ENCODE peak calls at places on chromosomes 6 and 20, in eight cellular contexts. N is HFF-Myc, E is fibroblast of villous mesenchyme, C is breast epithelium, V is choroid plexus epithelial cell, D is left lung, K is fibroblast of the aortic adventitia, W is K562. G is an unnamed sample.
A peak's percentile ranks its signal among the peaks of the same experiment; 100 is the strongest.

GRCh38 chr6:37940074-37940847 is 120.7 kb downstream of the ZFAND3 start:
- DNase-seq in N (peak; percentile 35), E (peak; percentile 65), C (no peak), V (peak; percentile 90), D (no peak), K (peak; percentile 61), W (no peak), G (peak; percentile 55)

GRCh38 chr6:155066371-155066770 is 71.3 kb downstream of the TIAM2 start:
- DNase-seq in N (peak; percentile 35), E (peak; percentile 55), C (no peak), V (peak; percentile 45), D (no peak), K (peak; percentile 77), W (no peak), G (no peak)

GRCh38 chr6:166996406-166996805 is 2.8 kb upstream of the CEP43 start:
- DNase-seq in N (no peak), E (peak; percentile 51), C (no peak), V (peak; percentile 87), D (no peak), K (no peak), W (no peak), G (peak; percentile 34)

GRCh38 chr6:109769213-109769612 is 78.1 kb downstream of the FIG4 start:
- DNase-seq in N (no peak), E (no peak), C (no peak), V (no peak), D (no peak), K (no peak), W (no peak), G (no peak)

GRCh38 chr6:96116674-96117073 is 100.9 kb downstream of the FUT9 start:
- DNase-seq in N (no peak), E (no peak), C (no peak), V (no peak), D (no peak), K (no peak), W (peak; percentile 4), G (no peak)

GRCh38 chr6:155770856-155771255 is 315.2 kb upstream of the NOX3 start:
- DNase-seq in N (no peak), E (no peak), C (no peak), V (no peak), D (no peak), K (no peak), W (no peak), G (no peak)

GRCh38 chr6:139135578-139136545 is 982 bp downstream of the HECA start:
- DNase-seq in N (no peak), E (peak; percentile 38), C (no peak), V (peak; percentile 32), D (peak; percentile 82), K (peak; percentile 49), W (peak; percentile 60), G (no peak)

GRCh38 chr6:73042892-73043291 is 182.4 kb downstream of the KHDC1L start:
- DNase-seq in N (no peak), E (no peak), C (no peak), V (no peak), D (no peak), K (peak; percentile 27), W (no peak), G (no peak)

GRCh38 chr6:34817337-34817910 is 25.5 kb downstream of the BLTP3A start:
- DNase-seq in N (no peak), E (no peak), C (no peak), V (no peak), D (no peak), K (no peak), W (no peak), G (no peak)

GRCh38 chr20:1702288-1702687 is 44.7 kb upstream of the SIRPG start:
- DNase-seq in N (no peak), E (no peak), C (no peak), V (peak; percentile 6), D (no peak), K (no peak), W (no peak), G (no peak)

GRCh38 chr6:161303628-161304340 is 29.9 kb upstream of the AGPAT4 start:
- DNase-seq in N (no peak), E (no peak), C (no peak), V (peak; percentile 60), D (no peak), K (peak; percentile 54), W (no peak), G (no peak)

GRCh38 chr6:42278131-42278853 is 60.6 kb upstream of the MRPS10 start:
- DNase-seq in N (no peak), E (no peak), C (no peak), V (no peak), D (no peak), K (no peak), W (no peak), G (no peak)

DNA sequence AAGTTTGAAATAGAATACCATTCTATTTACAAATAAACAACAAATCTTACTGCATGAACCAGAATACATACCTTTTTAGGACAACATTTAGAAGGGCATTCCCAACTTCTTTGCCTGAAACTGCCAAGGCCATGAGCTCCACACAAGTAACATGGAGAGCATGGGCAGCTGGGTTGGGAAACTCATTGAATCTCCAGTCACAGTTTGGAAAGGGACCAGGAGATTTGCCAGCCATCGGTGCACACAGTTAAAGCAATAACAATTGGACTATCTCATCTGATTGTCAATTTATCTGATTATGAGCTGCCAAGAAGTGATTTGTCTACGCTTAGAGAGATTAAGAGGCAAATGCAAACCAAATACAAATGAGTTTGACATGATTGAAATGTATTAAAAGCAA is 19.9 kb downstream of the ARG1 start:
- DNase-seq in N (no peak), E (no peak), C (no peak), V (no peak), D (no peak), K (no peak), W (no peak), G (no peak)
- H3K4me3 ChIP-seq in N (no peak overlapping the region), E (no peak overlapping the region), C (no peak overlapping the region), V (no peak overlapping the region), D (no peak overlapping the region), K (no peak overlapping the region), W (no peak overlapping the region), G (no peak overlapping the region)

GRCh38 chr6:63574554-63574900 is 2.2 kb downstream of the LOC128125822 start:
- DNase-seq in N (no peak), E (no peak), C (no peak), V (no peak), D (no peak), K (no peak), W (no peak), G (no peak)
- TF ChIP-seq CTCF in N (no peak), E (no peak), C (no peak), V (no peak), D (peak; percentile 1), K (no peak), W (no peak), G (no peak)

GRCh38 chr6:33276581-33276863 is 401 bp upstream of the B3GALT4 start:
- DNase-seq in N (no peak), E (no peak), C (no peak), V (no peak), D (no peak), K (no peak), W (no peak), G (no peak)
- H3K4me3 ChIP-seq in N (peak overlapping the region; percentile 87), E (peak overlapping the region; percentile 68), C (peak overlapping the region; percentile 78), V (peak overlapping the region; percentile 70), D (peak overlapping the region; percentile 72), K (peak overlapping the region; percentile 53), W (peak overlapping the region; percentile 93), G (peak overlapping the region; percentile 52)

GRCh38 chr20:17571967-17572638 is 2.2 kb downstream of the DSTN start:
- DNase-seq in N (no peak), E (no peak), C (no peak), V (no peak), D (no peak), K (no peak), W (no peak), G (no peak)

GRCh38 chr20:17569616-17570346 is at the start of gene DSTN:
- DNase-seq in N (peak; percentile 69), E (peak; percentile 96), C (peak; percentile 94), V (peak; percentile 95), D (peak; percentile 94), K (peak; percentile 89), W (peak; percentile 89), G (peak; percentile 82)

GRCh38 chr20:17571153-17571527 is 1.3 kb downstream of the DSTN start:
- DNase-seq in N (no peak), E (peak; percentile 47), C (no peak), V (peak; percentile 40), D (no peak), K (peak; percentile 47), W (no peak), G (no peak)

GRCh38 chr20:17568972-17569471 is 853 bp upstream of the DSTN start:
- DNase-seq in N (peak; percentile 90), E (peak; percentile 98), C (peak; percentile 96), V (peak; percentile 89), D (peak; percentile 87), K (peak; percentile 95), W (peak; percentile 47), G (peak; percentile 93)

GRCh38 chr20:17570347-17571152 is 675 bp downstream of the DSTN start:
- DNase-seq in N (no peak), E (peak; percentile 52), C (peak; percentile 46), V (peak; percentile 52), D (peak; percentile 55), K (peak; percentile 59), W (peak; percentile 12), G (no peak)
- TF ChIP-seq CTCF in N (no peak), E (no peak), C (no peak), V (no peak), D (no peak), K (no peak), W (no peak), G (peak; percentile 7)

DNA sequence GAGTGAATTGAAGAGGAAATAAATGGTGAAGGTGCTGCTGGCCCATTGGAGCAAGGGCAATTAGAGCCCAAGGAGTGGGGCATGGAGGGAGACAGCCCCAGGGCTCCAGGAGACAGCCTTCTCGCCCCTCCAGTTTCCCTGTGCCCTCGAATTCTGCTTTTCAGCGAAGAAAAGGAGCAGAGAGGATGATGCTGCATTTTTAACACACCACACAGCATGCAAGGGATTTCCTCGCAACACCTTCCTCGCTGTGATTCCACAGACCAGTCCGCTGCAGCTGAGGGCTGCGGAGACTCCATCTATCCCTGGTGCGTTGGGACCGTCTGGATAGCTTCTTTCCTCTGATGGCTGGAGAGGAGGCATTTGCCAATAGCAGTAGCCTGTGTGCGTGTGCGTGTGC is 41.7 kb downstream of the PTCHD4 start:
- DNase-seq in N (no peak), E (peak; percentile 13), C (no peak), V (peak; percentile 33), D (no peak), K (peak; percentile 26), W (no peak), G (no peak)
- H3K4me3 ChIP-seq in N (peak overlapping the region; percentile 12), E (peak overlapping the region; percentile 13), C (peak overlapping the region; percentile 59), V (peak overlapping the region; percentile 8), D (no peak overlapping the region), K (peak overlapping the region; percentile 43), W (no peak overlapping the region), G (peak overlapping the region; percentile 50)